ENCODE peak calls at places on chromosomes 2 and 18, in seven cellular contexts. M, R, V, B, Q, J and Z are unnamed samples.

GRCh38 chr2:138094031-138094430 is 129.8 kb downstream of the HNMT start:
- DNase-seq in B (no peak), Q (no peak), V (no peak), J (no peak), R (no peak), M (no peak), Z (no peak)

GRCh38 chr2:38466849-38467767 is 90.0 kb upstream of the ATL2 start:
- DNase-seq in B (no peak), V (no peak), R (no peak), Q (no peak), M (no peak), J (no peak), Z (no peak)

GRCh38 chr2:152335016-152335850 is at the start of gene FMNL2:
- DNase-seq in V (peak; percentile 88), Q (peak; percentile 95), R (peak; percentile 59), B (peak; percentile 24), J (peak; percentile 95), M (peak; percentile 81), Z (peak; percentile 72)

GRCh38 chr2:239716536-239717318 is 308.4 kb downstream of the NDUFA10 start:
- DNase-seq in J (no peak), V (no peak), M (no peak), B (no peak), R (no peak), Q (peak; percentile 80), Z (no peak)

GRCh38 chr2:28593356-28593755 is 97.5 kb downstream of the PLB1 start:
- DNase-seq in B (no peak), J (no peak), Q (no peak), V (no peak), R (no peak), M (no peak), Z (no peak)

GRCh38 chr2:24262571-24262970 is 87.7 kb downstream of the FAM228A start:
- DNase-seq in V (no peak), Q (no peak), M (no peak), B (no peak), J (no peak), R (no peak), Z (no peak)

GRCh38 chr2:54267577-54267976 is 11.5 kb upstream of the TSPYL6 start:
- DNase-seq in V (no peak), Q (no peak), R (no peak), J (no peak), B (no peak), M (no peak), Z (no peak)

GRCh38 chr2:68720665-68721064 is 13.9 kb upstream of the ARHGAP25 start:
- DNase-seq in V (no peak), B (no peak), R (no peak), M (no peak), Q (no peak), J (no peak), Z (no peak)

GRCh38 chr18:36465276-36465675 is 167.8 kb downstream of the FHOD3 start:
- DNase-seq in B (no peak), V (no peak), J (peak; percentile 39), M (no peak), Q (no peak), R (no peak), Z (no peak)

GRCh38 chr18:14930576-14930975 is 182.6 kb downstream of the ANKRD30B start:
- DNase-seq in Q (no peak), J (no peak), R (no peak), V (no peak), M (no peak), B (no peak), Z (no peak)

GRCh38 chr18:14935210-14935609 is 187.2 kb downstream of the ANKRD30B start:
- DNase-seq in R (no peak), J (no peak), Q (no peak), B (no peak), V (no peak), M (no peak), Z (no peak)

GRCh38 chr18:14936313-14936712 is 188.3 kb downstream of the ANKRD30B start:
- DNase-seq in J (no peak), R (no peak), Q (no peak), M (no peak), V (no peak), B (no peak), Z (no peak)

GRCh38 chr18:14930076-14930475 is 182.1 kb downstream of the ANKRD30B start:
- DNase-seq in Q (no peak), J (no peak), B (no peak), M (no peak), V (no peak), R (no peak), Z (no peak)

GRCh38 chr18:14933049-14933851 is 185.3 kb downstream of the ANKRD30B start:
- DNase-seq in M (no peak), B (no peak), J (peak; percentile 35), Q (no peak), V (no peak), R (no peak), Z (no peak)
- H3K9me3 ChIP-seq in M (no peaks in the 10 kb centered on the region), B (no peaks in the 10 kb centered on the region), J (peaks cover 73% of the 10 kb centered on the region), Q (no peaks in the 10 kb centered on the region), V (no peaks in the 10 kb centered on the region), R (peaks cover 20% of the 10 kb centered on the region), Z (no peaks in the 10 kb centered on the region)

GRCh38 chr18:10851824-10852225 is 297.5 kb downstream of the PIEZO2 start:
- DNase-seq in V (peak; percentile 57), J (no peak), M (peak; percentile 63), B (peak; percentile 61), Q (peak; percentile 29), R (peak; percentile 27), Z (peak; percentile 20)
- TF ChIP-seq YY1 in V (no peak), J (no peak), M (no peak), B (no peak), Q (no peak), R (no peak), Z (no peak)

GRCh38 chr2:60551241-60552095 is 2.0 kb downstream of the BCL11A start:
- DNase-seq in R (no peak), Q (peak; percentile 62), M (no peak), V (no peak), J (peak; percentile 64), B (no peak), Z (no peak)

GRCh38 chr2:60553992-60554648 is 666 bp upstream of the BCL11A start:
- DNase-seq in B (no peak), M (no peak), V (no peak), J (peak; percentile 80), R (no peak), Q (peak; percentile 47), Z (no peak)

GRCh38 chr2:60553496-60553991 is at the start of gene BCL11A:
- DNase-seq in R (peak; percentile 57), J (peak; percentile 66), M (no peak), V (peak; percentile 35), Q (peak; percentile 83), B (no peak), Z (peak; percentile 92)

GRCh38 chr2:60552096-60552850 is 1.2 kb downstream of the BCL11A start:
- DNase-seq in B (no peak), R (no peak), Q (peak; percentile 54), M (no peak), V (no peak), J (peak; percentile 68), Z (no peak)

GRCh38 chr2:60552851-60553495 is 481 bp downstream of the BCL11A start:
- DNase-seq in Q (no peak), V (no peak), M (no peak), J (peak; percentile 50), R (no peak), B (no peak), Z (no peak)
- H3K9ac ChIP-seq in Q (peak overlapping the region; percentile 86), V (no peak overlapping the region), M (no peak overlapping the region), J (peak overlapping the region; percentile 52), R (no peak overlapping the region), B (peak overlapping the region; percentile 88), Z (peak overlapping the region; percentile 85)

GRCh38 chr2:233572468-233572867 is 5.9 kb upstream of the USP40 start:
- DNase-seq in Q (no peak), V (no peak), M (no peak), B (no peak), R (no peak), J (no peak), Z (no peak)
- H3K9me3 ChIP-seq in Q (no peaks in the 10 kb centered on the region), V (no peaks in the 10 kb centered on the region), M (no peaks in the 10 kb centered on the region), B (no peaks in the 10 kb centered on the region), R (no peaks in the 10 kb centered on the region), J (peaks cover 3% of the 10 kb centered on the region), Z (peaks cover 13% of the 10 kb centered on the region)

GRCh38 chr2:218063541-218064295 is 5.3 kb upstream of the RUFY4 start:
- DNase-seq in R (no peak), J (no peak), B (peak; percentile 60), V (no peak), Q (no peak), M (no peak), Z (no peak)

GRCh38 chr2:218067523-218067922 is 1.5 kb upstream of the RUFY4 start:
- DNase-seq in J (no peak), M (no peak), Q (no peak), R (no peak), B (no peak), V (no peak), Z (no peak)

GRCh38 chr2:218069606-218070300 is 700 bp downstream of the RUFY4 start:
- DNase-seq in J (no peak), M (no peak), R (no peak), B (no peak), Q (no peak), V (no peak), Z (no peak)

GRCh38 chr2:218065239-218066006 is 3.6 kb upstream of the RUFY4 start:
- DNase-seq in M (no peak), V (no peak), R (no peak), Q (no peak), B (no peak), J (no peak), Z (no peak)

DNA sequence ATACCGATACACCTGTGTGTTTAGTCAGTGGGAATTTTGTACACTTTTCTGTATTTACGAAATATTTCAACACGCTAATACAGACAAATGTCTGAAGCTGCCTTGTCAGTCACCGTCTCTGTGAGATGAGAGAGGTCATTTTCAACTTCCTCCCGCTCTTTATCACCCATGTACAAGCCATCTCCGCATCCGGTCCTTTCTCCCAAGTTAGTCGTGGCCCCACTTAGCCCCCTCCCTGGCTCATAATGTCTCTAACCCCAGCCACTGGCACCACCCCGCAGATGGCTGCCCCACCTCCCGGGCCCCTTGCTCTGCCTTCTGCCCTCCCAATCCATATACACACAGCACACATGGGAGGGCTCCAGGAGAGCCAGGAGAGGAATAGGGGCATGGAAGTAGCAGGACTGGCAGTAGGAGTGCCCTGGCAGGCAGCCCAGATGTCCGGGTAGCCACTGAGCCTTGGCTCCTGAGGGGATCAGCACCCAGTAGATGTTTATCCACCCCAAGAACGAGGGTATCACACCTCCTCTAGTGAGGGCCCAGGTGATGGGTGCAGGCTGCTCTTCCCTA is 2.0 kb upstream of the RUFY4 start:
- DNase-seq in J (no peak), Q (peak; percentile 47), R (no peak), M (no peak), V (no peak), B (no peak), Z (no peak)
- TF ChIP-seq YY1 in J (no peak), Q (no peak), R (no peak), M (no peak), V (no peak), B (no peak), Z (no peak)

GRCh38 chr2:157822993-157823392 is 53.1 kb downstream of the ACVR1 start:
- DNase-seq in V (no peak), R (no peak), Q (no peak), J (no peak), M (no peak), B (no peak), Z (no peak)
- H3K9ac ChIP-seq in V (no peak overlapping the region), R (no peak overlapping the region), Q (no peak overlapping the region), J (no peak overlapping the region), M (no peak overlapping the region), B (no peak overlapping the region), Z (no peak overlapping the region)